ENCODE peak calls at places on chromosomes 2 and 18, in five cellular contexts. J, W, X, L and F are unnamed samples.

GRCh38 chr2:238408615-238409340 is 17.9 kb upstream of the ASB1 start:
- DNase-seq in W (no peak), J (no peak), X (no peak), L (no peak), F (no peak)

GRCh38 chr18:73431620-73432019 is 563.8 kb upstream of the NETO1 start:
- DNase-seq in L (no peak), X (no peak), J (no peak), W (no peak), F (no peak)

GRCh38 chr18:2002178-2002577 is 569.1 kb downstream of the METTL4 start:
- DNase-seq in L (no peak), J (no peak), X (no peak), W (no peak), F (no peak)

GRCh38 chr2:148122788-148123187 is 101.9 kb downstream of the MBD5 start:
- DNase-seq in W (no peak), L (no peak), J (no peak), X (no peak), F (no peak)

GRCh38 chr2:197784956-197785941 is at the start of gene BOLL:
- DNase-seq in L (no peak), W (no peak), J (no peak), X (no peak), F (no peak)

GRCh38 chr2:207121784-207122183 is 44.0 kb downstream of the KLF7 start:
- DNase-seq in J (no peak), L (peak; percentile 72), W (peak; percentile 72), X (no peak), F (no peak)

GRCh38 chr2:135701442-135701841 is 40.2 kb upstream of the UBXN4 start:
- DNase-seq in W (no peak), J (no peak), L (no peak), X (no peak), F (no peak)

GRCh38 chr2:69629921-69630608 is 13.5 kb downstream of the AAK1 start:
- DNase-seq in J (no peak), W (no peak), X (no peak), L (no peak), F (no peak)

GRCh38 chr18:9475643-9476580 is 599 bp downstream of the RALBP1 start:
- DNase-seq in L (peak; percentile 25), X (peak; percentile 38), W (peak; percentile 36), J (no peak), F (peak; percentile 56)

GRCh38 chr2:41917587-41917986 is 130.2 kb upstream of the PKDCC start:
- DNase-seq in W (no peak), L (no peak), J (no peak), X (no peak), F (no peak)

GRCh38 chr18:10707294-10707693 is 181.5 kb downstream of the NAPG start:
- DNase-seq in X (no peak), W (no peak), J (no peak), L (no peak), F (no peak)

GRCh38 chr18:78722959-78723706 is 256.5 kb upstream of the SALL3 start:
- DNase-seq in W (no peak), L (no peak), X (no peak), J (no peak), F (no peak)

GRCh38 chr18:8800445-8800844 is 95.1 kb downstream of the MTCL1 start:
- DNase-seq in X (no peak), J (no peak), W (peak; percentile 75), L (no peak), F (no peak)

GRCh38 chr2:12456293-12457151 is 260.2 kb upstream of the TRIB2 start:
- DNase-seq in W (peak; percentile 74), J (peak; percentile 6), L (peak; percentile 41), X (peak; percentile 89), F (no peak)

GRCh38 chr2:190458352-190459107 is 50.4 kb downstream of the MFSD6 start:
- DNase-seq in X (no peak), J (no peak), W (no peak), L (no peak), F (no peak)